ENCODE peak calls at places on chromosomes 12 and 14, in six cellular contexts. K is activated CD4-positive, alpha-beta T cell treated with anti-CD3 and anti-CD28 coated beads for 36 hours; S is activated T-cell treated with anti-CD3 and anti-CD28 coated beads for 1 hour; J is fibroblast of the aortic adventitia; Y is sciatic nerve; D is stimulated activated CD4-positive, alpha-beta T cell treated with anti-CD3 and anti-CD28 coated beads, Interleukin-12 subunit alpha, Interleukin-12 subunit beta, amount 100 ng/mL, for 4 hours. V is an unnamed sample.

GRCh38 chr14:68807148-68807600 is 14.3 kb upstream of the ZFP36L1 start:
- DNase-seq in K (no peak), S (no peak), J (peak; percentile 82), D (no peak), Y (peak; percentile 78), V (peak; percentile 47)

GRCh38 chr14:69170848-69171247 is 17.9 kb upstream of the DCAF5 start:
- DNase-seq in S (no peak), Y (no peak), D (no peak), J (peak; percentile 11), K (no peak), V (no peak)

GRCh38 chr12:16369156-16369555 is 21.7 kb downstream of the MGST1 start:
- DNase-seq in D (no peak), J (no peak), Y (no peak), S (no peak), K (no peak), V (no peak)

GRCh38 chr14:104602315-104602932 is 2.1 kb downstream of the TMEM179 start:
- DNase-seq in Y (peak; percentile 32), S (no peak), J (no peak), D (no peak), K (no peak), V (no peak)

GRCh38 chr12:18439541-18439940 is 178.2 kb downstream of the PIK3C2G start:
- DNase-seq in J (peak; percentile 55), Y (no peak), K (no peak), S (no peak), D (no peak), V (no peak)

GRCh38 chr12:122081697-122082221 is 3.2 kb downstream of the MLXIP start:
- DNase-seq in D (no peak), S (no peak), Y (no peak), J (peak; percentile 78), K (no peak), V (peak; percentile 32)

GRCh38 chr12:31796270-31796951 is 67.6 kb upstream of the AMN1 start:
- DNase-seq in Y (no peak), K (no peak), D (no peak), J (no peak), S (no peak), V (no peak)

GRCh38 chr14:90504643-90505042 is 107.8 kb downstream of the CALM1 start:
- DNase-seq in S (no peak), K (no peak), J (no peak), Y (no peak), D (no peak), V (no peak)

GRCh38 chr14:71701990-71702389 is 230.2 kb upstream of the RGS6 start:
- DNase-seq in S (no peak), J (no peak), Y (no peak), K (no peak), D (no peak), V (no peak)

GRCh38 chr12:53219956-53220856 is 11.8 kb downstream of the RARG start:
- DNase-seq in J (peak; percentile 77), K (peak; percentile 93), Y (peak; percentile 83), D (peak; percentile 68), S (peak; percentile 66), V (peak; percentile 52)

GRCh38 chr12:69015831-69016230 is 82.9 kb upstream of the CPM start:
- DNase-seq in Y (no peak), D (no peak), J (no peak), K (no peak), S (no peak), V (no peak)

GRCh38 chr14:103854822-103855733 is 7.7 kb upstream of the PPP1R13B start:
- DNase-seq in K (no peak), J (no peak), S (no peak), Y (no peak), D (no peak), V (peak; percentile 96)

GRCh38 chr12:5466521-5466960 is 34.6 kb downstream of the NTF3 start:
- DNase-seq in J (no peak), D (no peak), Y (no peak), K (no peak), S (no peak), V (no peak)

GRCh38 chr14:88209273-88209672 is 113.8 kb downstream of the KCNK10 start:
- DNase-seq in K (no peak), J (no peak), D (no peak), Y (no peak), S (no peak), V (no peak)

GRCh38 chr12:93087836-93088610 is 158.9 kb upstream of the EEA1 start:
- DNase-seq in K (no peak), S (no peak), D (no peak), Y (no peak), J (no peak), V (no peak)

GRCh38 chr12:26373606-26374495 is 178.5 kb downstream of the SSPN start:
- DNase-seq in K (no peak), S (no peak), D (no peak), J (no peak), Y (no peak), V (no peak)

GRCh38 chr14:37864861-37865718 is 269.7 kb downstream of the TTC6 start:
- DNase-seq in D (no peak), S (no peak), K (no peak), Y (no peak), J (peak; percentile 47), V (no peak)

GRCh38 chr14:24093901-24094838 is at the start of gene PCK2:
- DNase-seq in D (peak; percentile 88), S (peak; percentile 69), K (peak; percentile 95), J (peak; percentile 92), Y (peak; percentile 92), V (peak; percentile 98)

GRCh38 chr12:53659011-53659551 is 16.8 kb downstream of the ATP5MC2 start:
- DNase-seq in J (peak; percentile 94), K (no peak), S (no peak), D (no peak), Y (peak; percentile 65), V (peak; percentile 61)

GRCh38 chr12:55686366-55687010 is 21.2 kb downstream of the ITGA7 start:
- DNase-seq in S (no peak), K (no peak), Y (peak; percentile 8), J (no peak), D (no peak), V (no peak)

GRCh38 chr12:127539499-127539898 is 727.5 kb upstream of the TMEM132C start:
- DNase-seq in Y (no peak), D (no peak), K (no peak), S (no peak), J (no peak), V (no peak)

GRCh38 chr14:23617539-23617938 is 18.6 kb upstream of the DHRS2 start:
- DNase-seq in Y (no peak), S (no peak), K (no peak), D (no peak), J (no peak), V (no peak)

GRCh38 chr12:57215668-57216013 is 953 bp upstream of the NXPH4 start:
- DNase-seq in K (peak; percentile 65), D (no peak), Y (no peak), S (no peak), J (peak; percentile 38), V (peak; percentile 10)

GRCh38 chr14:91869556-91869955 is 2.2 kb upstream of the TC2N start:
- DNase-seq in D (no peak), K (no peak), J (no peak), Y (no peak), S (no peak), V (no peak)

GRCh38 chr14:24897793-24898192 is 152.2 kb downstream of the STXBP6 start:
- DNase-seq in K (no peak), S (no peak), Y (no peak), J (no peak), D (no peak), V (no peak)

GRCh38 chr14:22887260-22887989 is 4.4 kb downstream of the REM2 start:
- DNase-seq in J (peak; percentile 74), K (peak; percentile 50), D (no peak), S (no peak), Y (no peak), V (peak; percentile 79)

GRCh38 chr12:48794870-48795269 is 6.0 kb upstream of the ADCY6 start:
- DNase-seq in K (no peak), J (no peak), D (no peak), Y (no peak), S (no peak), V (no peak)

GRCh38 chr12:119249441-119249840 is 70.7 kb downstream of the HSPB8 start:
- DNase-seq in S (no peak), Y (no peak), K (no peak), D (no peak), J (no peak), V (no peak)

GRCh38 chr12:121423253-121423652 is 23.3 kb downstream of the RNF34 start:
- DNase-seq in Y (no peak), J (no peak), K (no peak), D (no peak), S (no peak), V (no peak)

GRCh38 chr12:110349096-110349495 is 54.4 kb downstream of the ANAPC7 start:
- DNase-seq in S (no peak), J (no peak), Y (no peak), K (no peak), D (no peak), V (no peak)

GRCh38 chr12:51246254-51246853 is 7.7 kb downstream of the DAZAP2 start:
- DNase-seq in J (peak; percentile 56), Y (no peak), S (no peak), K (peak; percentile 58), D (no peak), V (no peak)

GRCh38 chr14:104864267-104865068 is 600 bp upstream of the CEP170B start:
- DNase-seq in K (peak; percentile 33), D (no peak), S (no peak), J (no peak), Y (peak; percentile 63), V (peak; percentile 79)

GRCh38 chr14:57559561-57559960 is 65.9 kb upstream of the CCDC198 start:
- DNase-seq in D (no peak), Y (no peak), K (no peak), J (no peak), S (no peak), V (peak; percentile 14)

GRCh38 chr12:11563785-11564739 is 85.4 kb upstream of the ETV6 start:
- DNase-seq in J (no peak), S (no peak), K (no peak), Y (no peak), D (no peak), V (no peak)

GRCh38 chr12:44874981-44875416 is 1.1 kb downstream of the NELL2 start:
- DNase-seq in Y (no peak), K (peak; percentile 46), D (peak; percentile 8), J (no peak), S (peak; percentile 2), V (peak; percentile 2)